ENCODE peak calls at places on chromosome 21, in seven cellular contexts. S, N, P, V, B, Q and Y are unnamed samples.
A peak's percentile ranks its signal among the peaks of the same experiment; 100 is the strongest.

GRCh38 chr21:43187715-43188114 is 18.9 kb downstream of the CRYAA start:
- DNase-seq in S (no peak), N (no peak), P (no peak), V (no peak), B (no peak), Q (no peak), Y (no peak)

GRCh38 chr21:30345014-30345413 is 3.4 kb downstream of the KRTAP23-1 start:
- DNase-seq in S (no peak), N (no peak), P (no peak), V (no peak), B (no peak), Q (no peak), Y (no peak)

GRCh38 chr21:28801906-28802305 is 190.8 kb downstream of the LTN1 start:
- DNase-seq in S (no peak), N (peak; percentile 87), P (no peak), V (no peak), B (no peak), Q (no peak), Y (no peak)

GRCh38 chr21:27700974-27701614 is 734.2 kb upstream of the ADAMTS5 start:
- DNase-seq in S (peak; percentile 79), N (peak; percentile 88), P (peak; percentile 20), V (no peak), B (peak; percentile 54), Q (no peak), Y (peak; percentile 55)

GRCh38 chr21:45390831-45391742 is 13.9 kb upstream of the COL18A1 start:
- DNase-seq in S (no peak), N (no peak), P (no peak), V (no peak), B (no peak), Q (no peak), Y (no peak)

GRCh38 chr21:25508364-25508763 is 98.9 kb downstream of the MRPL39 start:
- DNase-seq in S (no peak), N (peak; percentile 23), P (no peak), V (no peak), B (no peak), Q (no peak), Y (no peak)

GRCh38 chr21:36699026-36699545 is at the start of gene SIM2:
- DNase-seq in S (no peak), N (peak; percentile 52), P (no peak), V (peak; percentile 46), B (peak; percentile 50), Q (no peak), Y (no peak)

GRCh38 chr21:32096411-32096810 is 182.4 kb downstream of the MIS18A start:
- DNase-seq in S (peak; percentile 70), N (no peak), P (peak; percentile 13), V (peak; percentile 28), B (peak; percentile 52), Q (no peak), Y (peak; percentile 10)

GRCh38 chr21:19981938-19982337 is 1016.3 kb upstream of the NCAM2 start:
- DNase-seq in S (no peak), N (no peak), P (no peak), V (no peak), B (no peak), Q (no peak), Y (no peak)
- TF ChIP-seq CEBPB in S (no peak), N (no peak), P (no peak), V (no peak), B (no peak), Q (no peak), Y (no peak)

GRCh38 chr21:16072176-16072575 is 342.4 kb downstream of the USP25 start:
- DNase-seq in S (no peak), N (no peak), P (no peak), V (no peak), B (no peak), Q (no peak), Y (no peak)

GRCh38 chr21:16073571-16073970 is 343.8 kb downstream of the USP25 start:
- DNase-seq in S (no peak), N (no peak), P (no peak), V (no peak), B (no peak), Q (no peak), Y (no peak)

GRCh38 chr21:16071082-16071481 is 341.3 kb downstream of the USP25 start:
- DNase-seq in S (no peak), N (no peak), P (no peak), V (no peak), B (no peak), Q (no peak), Y (no peak)

GRCh38 chr21:16071761-16072160 is 342.0 kb downstream of the USP25 start:
- DNase-seq in S (no peak), N (no peak), P (no peak), V (no peak), B (no peak), Q (no peak), Y (no peak)

DNA sequence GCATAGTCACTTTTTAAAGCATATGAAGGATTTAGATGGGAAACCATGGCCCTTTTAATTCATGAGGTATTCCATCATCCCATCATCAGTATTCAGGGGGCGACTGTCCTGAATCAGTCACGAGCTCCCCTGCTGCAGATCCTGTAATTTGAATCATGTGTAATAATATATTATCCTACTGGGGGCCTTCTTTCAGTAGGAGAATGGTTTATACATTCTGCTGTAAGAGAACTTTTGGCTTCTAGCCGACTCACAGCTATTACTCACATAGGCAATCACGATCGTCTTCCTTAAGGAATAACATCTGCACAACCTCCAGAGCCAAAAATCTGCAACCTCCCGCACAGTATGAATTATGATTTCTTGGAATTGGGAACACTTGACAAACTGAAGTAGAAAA is 342.9 kb downstream of the USP25 start:
- DNase-seq in S (no peak), N (peak; percentile 93), P (no peak), V (no peak), B (no peak), Q (no peak), Y (no peak)
- TF ChIP-seq CEBPB in S (no peak), N (no peak), P (no peak), V (no peak), B (no peak), Q (no peak), Y (no peak)

DNA sequence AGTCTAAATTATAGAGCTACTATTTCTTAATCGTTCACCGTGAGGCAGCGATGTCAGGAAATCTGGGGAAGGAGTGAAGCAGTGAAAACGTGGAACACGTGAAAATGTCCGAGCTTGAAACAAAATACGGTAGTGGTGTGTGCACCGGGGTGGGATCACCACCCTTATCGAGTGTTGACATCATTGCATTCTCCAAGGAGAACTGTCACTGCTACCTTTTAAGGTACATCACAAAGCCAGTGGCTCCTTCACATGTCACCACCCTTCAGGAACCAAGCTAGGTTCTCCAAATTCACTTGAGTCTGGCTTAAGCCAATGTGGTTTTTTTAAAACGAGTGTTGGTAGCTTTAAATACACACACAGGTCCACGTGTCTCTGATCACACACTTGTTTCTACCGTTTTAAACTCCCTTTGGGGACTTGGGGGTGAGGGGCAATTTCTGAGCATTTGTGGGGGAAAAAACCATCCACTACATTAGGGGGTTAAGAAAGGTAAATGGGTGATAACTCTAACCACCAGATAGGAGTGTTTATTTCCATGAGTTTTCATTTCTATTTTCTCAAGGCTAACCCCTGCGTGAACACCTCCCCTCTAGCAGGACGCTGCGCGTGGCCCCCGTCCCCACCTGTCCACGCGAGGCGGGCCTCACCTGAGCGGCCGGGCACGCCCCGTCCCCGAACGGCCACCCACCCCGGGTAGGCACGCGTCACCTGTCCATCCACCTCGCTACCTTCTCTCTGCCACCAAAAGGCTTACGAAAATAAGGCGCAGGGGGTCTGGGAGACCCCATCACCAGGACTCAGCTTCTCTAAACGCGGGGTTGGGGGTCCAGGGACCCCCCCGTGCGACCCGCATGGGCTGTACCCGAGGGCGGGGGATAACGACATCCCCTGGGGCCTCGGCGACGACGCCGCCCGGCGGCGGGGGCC is 978 bp downstream of the PRDM15 start:
- DNase-seq in S (no peak), N (peak; percentile 75), P (no peak), V (no peak), B (peak; percentile 76), Q (no peak), Y (no peak)
- TF ChIP-seq CEBPB in S (no peak), N (peak; percentile 62), P (no peak), V (no peak), B (no peak), Q (no peak), Y (no peak)

DNA sequence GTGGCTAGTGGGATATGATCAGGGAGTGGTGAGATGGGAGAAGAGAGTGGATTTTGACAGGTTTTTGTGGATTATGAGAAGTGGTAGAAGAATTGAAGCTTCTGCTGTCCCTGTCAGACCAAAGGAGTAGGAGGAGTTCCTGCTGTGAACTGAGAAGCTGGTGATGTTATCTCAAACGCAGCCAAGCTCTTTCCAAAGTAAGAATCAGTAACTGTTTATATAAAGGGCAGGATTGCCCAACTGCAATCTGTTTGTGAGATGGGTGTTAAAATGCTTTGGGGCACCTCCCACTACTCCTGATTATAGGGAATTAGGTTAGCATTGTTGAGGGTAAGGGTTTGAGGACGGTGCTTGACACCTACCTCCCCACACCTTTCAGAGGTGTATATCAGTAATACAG is 60.5 kb upstream of the USP25 start:
- DNase-seq in S (no peak), N (peak; percentile 57), P (no peak), V (no peak), B (no peak), Q (no peak), Y (no peak)
- TF ChIP-seq CEBPB in S (no peak), N (peak; percentile 82), P (no peak), V (no peak), B (no peak), Q (no peak), Y (no peak)

GRCh38 chr21:37742532-37742931 is 173.7 kb downstream of the KCNJ6 start:
- DNase-seq in S (no peak), N (peak; percentile 4), P (no peak), V (no peak), B (no peak), Q (no peak), Y (no peak)
- TF ChIP-seq CEBPB in S (no peak), N (no peak), P (no peak), V (no peak), B (no peak), Q (no peak), Y (no peak)

GRCh38 chr21:40300300-40300699 is 433.1 kb downstream of the PCP4 start:
- DNase-seq in S (no peak), N (no peak), P (no peak), V (no peak), B (no peak), Q (no peak), Y (no peak)
- TF ChIP-seq CEBPB in S (no peak), N (no peak), P (no peak), V (no peak), B (no peak), Q (no peak), Y (no peak)

GRCh38 chr21:38679531-38679930 is 126.2 kb upstream of the ETS2 start:
- DNase-seq in S (no peak), N (peak; percentile 62), P (no peak), V (no peak), B (no peak), Q (peak; percentile 9), Y (no peak)
- TF ChIP-seq CEBPB in S (no peak), N (no peak), P (no peak), V (no peak), B (no peak), Q (no peak), Y (no peak)